ENCODE peak calls at places on chromosomes 4 and X, in eight cellular contexts. X, B, K, J, U, L, Z and C are unnamed samples.

GRCh38 chr4:157204634-157205244 is 15.8 kb upstream of the GRIA2 start:
- DNase-seq in X (peak), B (no peak), K (peak), J (no peak), U (peak), L (no peak), Z (no peak), C (no peak)

GRCh38 chr4:67546971-67547370 is 1.7 kb upstream of the CENPC start:
- DNase-seq in X (no peak), B (no peak), K (no peak), J (no peak), U (no peak), L (no peak), Z (no peak), C (no peak)

GRCh38 chr4:150178161-150178560 is 99.9 kb downstream of the DCLK2 start:
- DNase-seq in X (no peak), B (no peak), K (no peak), J (peak), U (no peak), L (no peak), Z (peak), C (no peak)

GRCh38 chrX:78800114-78800513 is 52.6 kb downstream of the LPAR4 start:
- DNase-seq in X (no peak), B (no peak), K (no peak), J (no peak), U (no peak), L (no peak), Z (no peak), C (no peak)

GRCh38 chrX:129318375-129318774 is 204.9 kb downstream of the SMARCA1 start:
- DNase-seq in X (no peak), B (no peak), K (no peak), J (no peak), U (peak), L (peak), Z (peak), C (no peak)

GRCh38 chr4:88002786-88003185 is 4.6 kb upstream of the PKD2 start:
- DNase-seq in X (no peak), B (no peak), K (no peak), J (peak), U (peak), L (no peak), Z (no peak), C (no peak)

GRCh38 chr4:8323947-8324555 is 54.5 kb downstream of the HTRA3 start:
- DNase-seq in X (no peak), B (peak), K (no peak), J (no peak), U (no peak), L (peak), Z (no peak), C (no peak)

GRCh38 chrX:107678957-107679740 is 50.8 kb downstream of the PRPS1 start:
- DNase-seq in X (peak), B (no peak), K (peak), J (peak), U (peak), L (peak), Z (no peak), C (peak)

GRCh38 chr4:71540749-71541269 is 202.0 kb downstream of the SLC4A4 start:
- DNase-seq in X (no peak), B (no peak), K (no peak), J (no peak), U (no peak), L (no peak), Z (no peak), C (no peak)

GRCh38 chrX:15146515-15146914 is 123.4 kb downstream of the ASB9 start:
- DNase-seq in X (no peak), B (no peak), K (peak), J (no peak), U (peak), L (no peak), Z (no peak), C (no peak)

GRCh38 chr4:184287697-184288255 is 70.1 kb upstream of the ENPP6 start:
- DNase-seq in X (peak), B (no peak), K (peak), J (no peak), U (peak), L (peak), Z (peak), C (no peak)

GRCh38 chrX:41449615-41450014 is 2.5 kb downstream of the NYX start:
- DNase-seq in X (no peak), B (no peak), K (peak), J (peak), U (peak), L (no peak), Z (no peak), C (no peak)

GRCh38 chr4:1749826-1750225 is 28.5 kb downstream of the TACC3 start:
- DNase-seq in X (no peak), B (no peak), K (no peak), J (no peak), U (no peak), L (no peak), Z (no peak), C (no peak)

DNA sequence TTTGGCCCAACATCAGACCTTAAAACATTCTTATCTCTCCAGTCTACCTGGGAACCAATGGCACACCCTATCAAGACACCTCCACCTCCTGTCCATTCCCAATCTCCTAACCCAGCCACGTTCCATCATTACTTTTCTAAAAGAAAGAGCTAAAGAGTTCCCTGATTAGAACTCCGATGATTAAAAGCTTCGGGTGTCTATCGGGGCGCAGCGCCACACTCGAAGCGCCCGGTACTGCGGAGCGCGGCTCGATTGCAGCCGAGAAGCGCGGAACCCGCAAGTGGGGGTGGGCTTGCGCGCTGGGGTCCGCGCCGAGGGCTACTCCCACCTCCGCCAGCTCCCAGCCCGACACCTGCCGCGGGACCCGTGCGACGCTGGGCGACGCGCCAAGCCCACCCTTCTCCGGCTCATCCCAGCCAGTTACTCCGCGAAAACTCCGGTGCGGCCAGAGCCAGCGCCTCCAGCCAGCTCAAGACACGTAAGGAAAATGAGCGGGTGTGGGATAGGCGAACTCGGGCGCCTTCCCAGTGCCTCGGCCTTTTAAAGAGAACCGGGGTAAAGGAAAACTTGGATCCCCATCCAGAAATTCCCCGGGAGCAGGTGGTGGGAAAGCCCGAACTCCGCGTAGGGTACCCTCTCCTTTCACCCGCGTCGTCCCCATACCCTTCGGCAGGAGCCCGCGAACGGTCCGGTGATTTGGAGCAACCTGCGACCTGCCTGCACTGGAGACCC is 601 bp downstream of the NPY1R start:
- DNase-seq in X (no peak), B (no peak), K (peak), J (peak), U (peak), L (no peak), Z (no peak), C (no peak)
- TF ChIP-seq CTCF in X (no peak), B (peak), K (no peak), J (no peak), U (no peak), L (no peak), Z (no peak), C (no peak)

DNA sequence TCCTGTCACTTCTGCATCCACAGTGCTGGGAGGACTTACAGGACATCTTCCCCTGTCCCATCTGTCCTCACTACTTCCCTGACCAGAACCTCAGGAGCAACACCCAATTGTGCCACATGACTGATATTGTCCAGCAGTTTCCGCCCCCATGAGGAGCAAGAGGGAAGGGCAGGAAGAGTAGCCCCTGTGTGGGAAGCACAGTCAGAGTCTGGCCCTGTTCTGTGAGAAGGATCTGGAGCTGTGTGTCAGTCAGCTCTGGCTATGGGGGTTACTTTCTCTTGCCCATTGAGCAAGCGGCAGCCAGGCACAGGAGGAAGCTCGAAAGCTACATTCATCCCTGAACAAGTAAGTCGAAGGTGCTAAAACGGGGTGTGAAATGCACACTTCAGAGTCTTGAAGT is 14.8 kb upstream of the TRIM60 start:
- DNase-seq in X (no peak), B (no peak), K (no peak), J (no peak), U (peak), L (no peak), Z (no peak), C (no peak)
- TF ChIP-seq CTCF in X (no peak), B (peak), K (no peak), J (no peak), U (peak), L (no peak), Z (peak), C (no peak)

GRCh38 chr4:136581119-136581518 is 951.2 kb downstream of the PCDH18 start:
- DNase-seq in X (no peak), B (no peak), K (no peak), J (no peak), U (no peak), L (no peak), Z (no peak), C (no peak)
- TF ChIP-seq CTCF in X (no peak), B (no peak), K (no peak), J (no peak), U (no peak), L (no peak), Z (no peak), C (no peak)

DNA sequence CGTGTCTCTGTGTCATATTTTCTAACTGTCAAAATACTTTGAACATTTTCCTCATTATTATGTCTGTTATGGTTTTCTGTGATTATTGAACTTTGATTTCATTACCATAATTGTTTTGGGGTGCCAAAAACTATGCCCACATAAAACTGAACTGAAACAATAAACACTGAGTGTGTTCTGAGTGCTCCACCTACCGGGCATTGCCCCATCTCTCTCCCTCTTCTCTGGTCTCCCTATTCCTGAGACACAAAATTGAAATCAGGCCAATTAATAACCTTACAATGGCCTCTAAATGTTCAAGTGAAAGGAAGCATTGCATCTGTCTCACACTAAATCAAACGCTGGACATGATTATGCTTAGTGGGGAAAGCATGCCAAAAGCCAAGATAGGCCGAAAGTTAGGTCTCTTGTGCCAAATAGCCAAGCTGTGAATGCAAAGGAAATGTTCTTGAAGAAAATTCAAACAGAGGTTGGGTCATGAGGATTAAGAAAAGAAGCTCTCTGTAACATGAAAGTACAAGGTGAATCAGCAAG is 972.3 kb downstream of the PCDH7 start:
- DNase-seq in X (no peak), B (no peak), K (no peak), J (no peak), U (no peak), L (peak), Z (no peak), C (no peak)
- TF ChIP-seq CTCF in X (no peak), B (peak), K (no peak), J (no peak), U (peak), L (peak), Z (peak), C (no peak)

DNA sequence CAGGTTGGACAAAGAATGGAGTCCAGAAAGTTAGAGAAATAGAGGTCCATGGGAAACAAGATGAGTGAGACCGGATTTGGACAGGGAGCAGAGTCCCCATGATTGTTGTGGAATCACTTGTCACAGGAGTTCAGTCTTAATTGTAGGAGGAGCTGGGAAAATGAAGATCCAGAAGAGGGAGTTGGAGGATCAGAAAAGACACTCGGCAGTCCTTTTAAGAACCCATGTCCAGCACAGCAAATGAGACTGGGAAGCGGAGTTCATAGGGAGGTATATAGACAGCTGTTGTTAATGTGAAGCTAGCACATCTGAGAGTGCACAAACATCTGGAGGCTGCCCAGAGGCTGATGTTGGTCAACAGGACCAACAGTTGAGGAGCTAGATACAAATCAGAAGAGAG is 111.4 kb upstream of the RXFP1 start:
- DNase-seq in X (no peak), B (no peak), K (no peak), J (no peak), U (peak), L (no peak), Z (peak), C (no peak)
- TF ChIP-seq CTCF in X (no peak), B (no peak), K (no peak), J (no peak), U (peak), L (no peak), Z (peak), C (no peak)

GRCh38 chrX:38661561-38661960 is 100.2 kb downstream of the TSPAN7 start:
- DNase-seq in X (no peak), B (no peak), K (no peak), J (no peak), U (no peak), L (no peak), Z (no peak), C (no peak)

GRCh38 chrX:38666909-38667308 is 105.6 kb downstream of the TSPAN7 start:
- DNase-seq in X (no peak), B (no peak), K (no peak), J (no peak), U (no peak), L (no peak), Z (no peak), C (no peak)

GRCh38 chrX:38662640-38663039 is 101.3 kb downstream of the TSPAN7 start:
- DNase-seq in X (no peak), B (no peak), K (no peak), J (no peak), U (no peak), L (no peak), Z (no peak), C (no peak)

GRCh38 chrX:38660395-38661179 is 99.2 kb downstream of the TSPAN7 start:
- DNase-seq in X (no peak), B (no peak), K (no peak), J (no peak), U (no peak), L (no peak), Z (no peak), C (no peak)

DNA sequence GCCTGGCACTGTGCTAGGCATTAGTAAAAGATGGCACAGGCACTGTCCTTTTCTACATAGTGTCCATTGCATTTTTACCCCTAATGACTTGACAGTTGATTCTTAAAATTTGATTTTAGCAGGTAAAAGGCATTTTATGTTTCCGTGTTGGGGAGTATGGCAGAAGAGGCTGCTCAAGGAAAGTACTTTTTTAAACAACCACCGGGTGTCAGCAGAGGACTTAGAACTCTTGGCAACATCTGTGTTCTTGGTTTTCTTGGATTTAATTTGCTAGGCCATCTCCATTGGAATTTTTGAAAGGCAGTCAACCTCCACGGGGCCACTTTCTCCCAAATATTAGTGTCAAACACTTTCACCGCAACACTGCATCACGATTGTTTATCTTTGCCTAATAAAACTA is 102.9 kb downstream of the TSPAN7 start:
- DNase-seq in X (no peak), B (no peak), K (no peak), J (peak), U (peak), L (no peak), Z (peak), C (no peak)
- TF ChIP-seq CTCF in X (peak), B (peak), K (peak), J (peak), U (peak), L (peak), Z (peak), C (no peak)

DNA sequence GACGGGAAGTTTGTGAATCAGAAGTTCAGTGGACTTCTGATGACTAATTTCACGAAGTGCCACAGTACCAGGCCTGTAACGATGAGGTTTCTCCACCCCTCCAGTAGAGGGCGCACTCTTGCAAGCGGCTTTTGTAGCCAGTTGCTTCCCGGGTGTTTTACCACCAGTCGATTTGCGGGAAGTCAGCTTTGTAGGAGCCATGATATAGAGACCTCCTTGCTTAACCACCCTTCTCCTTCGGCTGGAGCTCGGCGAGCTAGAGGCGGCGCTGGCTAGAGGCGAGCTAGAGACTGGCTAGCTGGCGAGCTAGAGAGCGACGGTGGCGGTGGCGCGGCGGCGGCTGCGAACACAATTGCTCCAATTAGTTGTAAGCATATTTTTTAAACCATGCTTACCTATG is 72.0 kb downstream of the IL1RAPL1 start:
- DNase-seq in X (no peak), B (no peak), K (peak), J (no peak), U (no peak), L (no peak), Z (no peak), C (no peak)
- TF ChIP-seq CTCF in X (no peak), B (peak), K (no peak), J (no peak), U (peak), L (no peak), Z (no peak), C (no peak)

GRCh38 chr4:48908687-48909086 is 2.1 kb upstream of the OCIAD2 start:
- DNase-seq in X (no peak), B (no peak), K (no peak), J (no peak), U (no peak), L (no peak), Z (no peak), C (no peak)
- TF ChIP-seq CTCF in X (no peak), B (no peak), K (no peak), J (no peak), U (no peak), L (no peak), Z (no peak), C (no peak)

GRCh38 chrX:19225906-19226305 is 103.6 kb upstream of the ADGRG2 start:
- DNase-seq in X (no peak), B (no peak), K (no peak), J (no peak), U (peak), L (no peak), Z (no peak), C (no peak)
- TF ChIP-seq CTCF in X (no peak), B (peak), K (no peak), J (no peak), U (peak), L (no peak), Z (no peak), C (no peak)